ENCODE peak calls at places on chromosome 7, in ten cellular contexts. One of them, this sample, is unnamed.
A peak's percentile ranks its signal among the peaks of the same experiment; 100 is the strongest.

GRCh38 chr7:139159900-139160675 is 50.6 kb upstream of the ZC3HAV1 start:
- DNase-seq in activated CD8-positive, alpha-beta memory T cell treated with anti-CD3 and anti-CD28 coated beads for 48 hours: no peak
- DNase-seq in pancreas: no peak
- DNase-seq in T-helper 9 cell: no peak
- DNase-seq in ureter: no peak
- DNase-seq in GM12878: no peak
- DNase-seq in stomach: no peak
- DNase-seq in body of pancreas: no peak
- DNase-seq in substantia nigra: no peak
- DNase-seq in kidney: no peak
- DNase-seq in this sample: peak; percentile 49

GRCh38 chr7:159130820-159131219 is 13.8 kb downstream of the VIPR2 start:
- DNase-seq in activated CD8-positive, alpha-beta memory T cell treated with anti-CD3 and anti-CD28 coated beads for 48 hours: no peak
- DNase-seq in pancreas: no peak
- DNase-seq in T-helper 9 cell: no peak
- DNase-seq in ureter: no peak
- DNase-seq in GM12878: no peak
- DNase-seq in stomach: no peak
- DNase-seq in body of pancreas: no peak
- DNase-seq in substantia nigra: no peak
- DNase-seq in kidney: peak; percentile 29
- DNase-seq in this sample: no peak

GRCh38 chr7:30596043-30596641 is 1.5 kb downstream of the GARS1 start:
- DNase-seq in activated CD8-positive, alpha-beta memory T cell treated with anti-CD3 and anti-CD28 coated beads for 48 hours: no peak
- DNase-seq in pancreas: no peak
- DNase-seq in T-helper 9 cell: no peak
- DNase-seq in ureter: no peak
- DNase-seq in GM12878: no peak
- DNase-seq in stomach: no peak
- DNase-seq in body of pancreas: peak; percentile 29
- DNase-seq in substantia nigra: no peak
- DNase-seq in kidney: no peak
- DNase-seq in this sample: no peak

GRCh38 chr7:137626469-137627067 is 220.2 kb downstream of the DGKI start:
- DNase-seq in activated CD8-positive, alpha-beta memory T cell treated with anti-CD3 and anti-CD28 coated beads for 48 hours: no peak
- DNase-seq in pancreas: peak; percentile 8
- DNase-seq in T-helper 9 cell: no peak
- DNase-seq in ureter: no peak
- DNase-seq in GM12878: peak; percentile 12
- DNase-seq in stomach: peak; percentile 38
- DNase-seq in body of pancreas: peak; percentile 36
- DNase-seq in substantia nigra: no peak
- DNase-seq in kidney: no peak
- DNase-seq in this sample: peak; percentile 45

GRCh38 chr7:107213193-107213788 is 44.5 kb downstream of the HBP1 start:
- DNase-seq in activated CD8-positive, alpha-beta memory T cell treated with anti-CD3 and anti-CD28 coated beads for 48 hours: no peak
- DNase-seq in pancreas: no peak
- DNase-seq in T-helper 9 cell: no peak
- DNase-seq in ureter: no peak
- DNase-seq in GM12878: no peak
- DNase-seq in stomach: no peak
- DNase-seq in body of pancreas: no peak
- DNase-seq in substantia nigra: no peak
- DNase-seq in kidney: no peak
- DNase-seq in this sample: no peak

GRCh38 chr7:123660514-123661354 is 5.1 kb downstream of the LMOD2 start:
- DNase-seq in activated CD8-positive, alpha-beta memory T cell treated with anti-CD3 and anti-CD28 coated beads for 48 hours: no peak
- DNase-seq in pancreas: no peak
- DNase-seq in T-helper 9 cell: no peak
- DNase-seq in ureter: no peak
- DNase-seq in GM12878: no peak
- DNase-seq in stomach: no peak
- DNase-seq in body of pancreas: no peak
- DNase-seq in substantia nigra: no peak
- DNase-seq in kidney: no peak
- DNase-seq in this sample: no peak

GRCh38 chr7:4436361-4436899 is 245.7 kb upstream of the FOXK1 start:
- DNase-seq in activated CD8-positive, alpha-beta memory T cell treated with anti-CD3 and anti-CD28 coated beads for 48 hours: no peak
- DNase-seq in pancreas: no peak
- DNase-seq in T-helper 9 cell: no peak
- DNase-seq in ureter: no peak
- DNase-seq in GM12878: no peak
- DNase-seq in stomach: no peak
- DNase-seq in body of pancreas: no peak
- DNase-seq in substantia nigra: no peak
- DNase-seq in kidney: no peak
- DNase-seq in this sample: no peak

GRCh38 chr7:107614425-107614824 is 34.4 kb downstream of the BCAP29 start:
- DNase-seq in activated CD8-positive, alpha-beta memory T cell treated with anti-CD3 and anti-CD28 coated beads for 48 hours: no peak
- DNase-seq in pancreas: no peak
- DNase-seq in T-helper 9 cell: no peak
- DNase-seq in ureter: no peak
- DNase-seq in GM12878: no peak
- DNase-seq in stomach: no peak
- DNase-seq in body of pancreas: no peak
- DNase-seq in substantia nigra: no peak
- DNase-seq in kidney: no peak
- DNase-seq in this sample: no peak

GRCh38 chr7:43018446-43018845 is 86.3 kb downstream of the MRPL32 start:
- DNase-seq in activated CD8-positive, alpha-beta memory T cell treated with anti-CD3 and anti-CD28 coated beads for 48 hours: no peak
- DNase-seq in pancreas: no peak
- DNase-seq in T-helper 9 cell: no peak
- DNase-seq in ureter: no peak
- DNase-seq in GM12878: no peak
- DNase-seq in stomach: no peak
- DNase-seq in body of pancreas: no peak
- DNase-seq in substantia nigra: no peak
- DNase-seq in kidney: no peak
- DNase-seq in this sample: no peak